ENCODE peak calls at places on chromosomes 6 and 20, in seven cellular contexts. I, G, D, F, U, V and A are unnamed samples. For H3K4me1, the result is how much of the 10 kb centered on the place peaks cover.

GRCh38 chr20:18585134-18585533 is 2.7 kb upstream of the DTD1 start:
- DNase-seq in I (no peak), G (peak), D (peak), F (peak), U (peak), V (peak), A (no peak)

GRCh38 chr6:138406443-138406842 is 2.4 kb downstream of the HEBP2 start:
- DNase-seq in I (no peak), G (peak), D (no peak), F (peak), U (no peak), V (no peak), A (no peak)

GRCh38 chr6:39092124-39092523 is 22.9 kb downstream of the SAYSD1 start:
- DNase-seq in I (peak), G (no peak), D (no peak), F (no peak), U (no peak), V (no peak), A (no peak)

GRCh38 chr20:35305682-35306556 is 13.7 kb upstream of the FAM83C start:
- DNase-seq in I (no peak), G (peak), D (peak), F (peak), U (peak), V (peak), A (no peak)

GRCh38 chr6:159252955-159253508 is 83.8 kb downstream of the FNDC1 start:
- DNase-seq in I (peak), G (peak), D (peak), F (peak), U (peak), V (peak), A (peak)

GRCh38 chr6:167898673-167899311 is 72.1 kb downstream of the AFDN start:
- DNase-seq in I (no peak), G (peak), D (no peak), F (peak), U (peak), V (peak), A (peak)

GRCh38 chr20:60877071-60877470 is 375.0 kb upstream of the CDH4 start:
- DNase-seq in I (no peak), G (no peak), D (no peak), F (no peak), U (no peak), V (no peak), A (no peak)

GRCh38 chr6:41025966-41026365 is 13.1 kb downstream of the UNC5CL start:
- DNase-seq in I (no peak), G (no peak), D (no peak), F (no peak), U (no peak), V (no peak), A (no peak)

GRCh38 chr6:84651583-84651982 is 112.8 kb downstream of the TBX18 start:
- DNase-seq in I (no peak), G (no peak), D (no peak), F (no peak), U (no peak), V (peak), A (no peak)

GRCh38 chr6:144215402-144215931 is 65.2 kb downstream of the STX11 start:
- DNase-seq in I (no peak), G (no peak), D (no peak), F (peak), U (peak), V (peak), A (no peak)

DNA sequence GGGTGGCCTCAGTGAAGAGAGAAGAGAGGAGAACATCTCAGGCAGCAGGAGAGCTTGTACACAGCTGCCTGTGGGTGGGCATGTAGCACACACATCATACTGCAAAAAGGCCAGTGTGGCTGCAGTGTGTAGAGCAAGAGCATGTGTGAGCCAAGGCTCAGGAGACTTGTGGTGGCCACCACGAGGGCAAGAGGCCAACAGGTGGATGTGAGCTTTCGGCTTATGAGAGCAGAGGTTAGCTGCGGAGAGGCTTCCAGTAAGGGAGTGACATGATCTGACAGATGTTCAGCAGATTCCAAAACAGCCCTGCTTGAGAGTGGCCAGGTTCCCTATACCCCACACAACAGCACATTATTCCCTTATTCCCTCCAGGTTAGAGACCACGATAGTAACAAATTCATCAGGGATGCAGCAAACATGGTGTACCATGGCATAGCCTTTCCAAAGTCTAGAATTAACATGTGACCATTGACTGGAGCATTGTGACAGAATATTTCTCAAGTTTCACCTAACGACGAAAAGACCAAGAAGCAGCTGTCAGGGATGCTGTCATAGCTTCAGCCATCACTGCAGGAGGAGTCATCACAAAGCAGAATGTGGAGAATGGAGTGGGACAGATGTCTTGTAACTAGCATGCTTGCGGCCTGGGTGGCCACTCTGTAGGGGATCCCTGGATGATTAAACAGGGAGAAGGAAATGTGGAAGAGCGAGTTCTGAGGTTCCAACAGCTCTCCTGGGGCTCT is 23.0 kb downstream of the HM13 start:
- DNase-seq in I (no peak), G (no peak), D (no peak), F (no peak), U (no peak), V (no peak), A (no peak)
- H3K4me2 ChIP-seq in I (no peak), G (no peak), D (no peak), F (no peak), U (no peak), V (no peak), A (no peak)

DNA sequence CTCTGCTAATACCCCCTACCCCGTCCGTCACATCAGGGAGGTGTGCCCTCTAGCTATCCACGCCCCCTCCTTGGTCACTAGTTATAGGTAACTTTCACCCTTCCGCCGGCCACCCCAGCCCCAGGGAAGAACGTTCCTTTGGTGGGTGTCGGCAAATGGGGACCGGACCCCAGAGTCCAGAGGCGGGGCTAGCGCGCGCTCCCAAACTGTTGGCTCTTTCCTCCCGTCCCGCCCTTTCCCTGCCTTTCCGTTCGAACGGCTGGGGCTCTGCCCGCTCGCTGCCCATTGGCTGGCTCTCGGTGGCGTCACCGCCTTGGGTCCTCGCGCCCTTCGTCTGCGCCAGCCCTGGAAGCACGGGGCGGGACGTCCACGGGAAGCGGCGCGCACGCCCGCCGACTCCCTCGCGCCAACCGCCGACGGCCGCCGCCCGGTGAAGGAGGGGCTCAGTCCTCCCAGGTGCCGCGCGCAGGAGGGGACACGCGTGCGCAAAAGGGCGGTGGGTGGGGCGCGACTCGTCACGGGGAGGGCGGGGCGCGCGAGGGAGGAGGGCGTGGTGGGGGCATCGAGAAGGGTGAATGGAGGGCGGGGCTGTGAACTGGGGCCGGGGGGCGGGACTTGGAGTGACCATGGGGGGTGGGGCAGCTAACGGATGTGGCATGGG is 634 bp upstream of the PHF1 start:
- DNase-seq in I (peak), G (peak), D (peak), F (peak), U (peak), V (peak), A (peak)
- H3K27ac ChIP-seq in I (peak), G (peak), D (peak), F (peak), U (peak), V (peak), A (peak)

GRCh38 chr20:63651942-63652191 is 1.4 kb downstream of the STMN3 start:
- DNase-seq in I (no peak), G (no peak), D (no peak), F (no peak), U (no peak), V (no peak), A (no peak)

GRCh38 chr20:63645218-63645617 is 8.0 kb downstream of the STMN3 start:
- DNase-seq in I (no peak), G (no peak), D (no peak), F (no peak), U (no peak), V (no peak), A (no peak)

GRCh38 chr20:63648895-63649589 is 4.2 kb downstream of the STMN3 start:
- DNase-seq in I (no peak), G (no peak), D (no peak), F (no peak), U (no peak), V (no peak), A (no peak)

GRCh38 chr20:63652192-63652980 is 838 bp downstream of the STMN3 start:
- DNase-seq in I (no peak), G (no peak), D (no peak), F (peak), U (peak), V (peak), A (no peak)

DNA sequence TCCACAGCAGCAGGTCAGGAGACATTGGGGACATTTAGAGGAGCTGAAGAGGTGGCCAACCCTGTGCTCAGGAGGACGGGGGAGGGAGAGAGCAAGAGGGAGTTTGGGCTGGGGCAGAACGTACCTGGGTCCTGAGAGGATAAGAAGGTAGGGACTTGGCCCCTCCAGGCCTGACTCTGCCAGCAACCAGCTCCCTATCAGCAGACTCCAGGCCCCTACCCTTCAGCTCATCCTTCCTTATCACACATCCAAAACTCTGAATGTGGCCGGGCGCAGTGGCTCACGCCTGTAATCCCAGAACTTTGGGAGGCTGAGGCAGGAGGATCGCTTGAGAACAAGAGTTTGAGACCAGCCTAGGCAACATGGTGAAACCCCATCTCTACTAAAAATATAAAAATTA is 5.0 kb downstream of the STMN3 start:
- DNase-seq in I (no peak), G (no peak), D (no peak), F (no peak), U (no peak), V (no peak), A (no peak)
- H3K4me1 ChIP-seq in I (under half), G (under half), D (under half), F (under half), U (under half), V (under half), A (under half)

GRCh38 chr6:97669191-97669651 is 386.2 kb upstream of the MMS22L start:
- DNase-seq in I (peak), G (no peak), D (no peak), F (peak), U (peak), V (peak), A (no peak)
- H3K4me2 ChIP-seq in I (peak), G (no peak), D (no peak), F (peak), U (peak), V (peak), A (no peak)

GRCh38 chr6:109059148-109059547 is 35.5 kb downstream of the SESN1 start:
- DNase-seq in I (no peak), G (peak), D (no peak), F (peak), U (no peak), V (peak), A (no peak)
- H3K27ac ChIP-seq in I (no peak), G (no peak), D (no peak), F (peak), U (no peak), V (no peak), A (no peak)

DNA sequence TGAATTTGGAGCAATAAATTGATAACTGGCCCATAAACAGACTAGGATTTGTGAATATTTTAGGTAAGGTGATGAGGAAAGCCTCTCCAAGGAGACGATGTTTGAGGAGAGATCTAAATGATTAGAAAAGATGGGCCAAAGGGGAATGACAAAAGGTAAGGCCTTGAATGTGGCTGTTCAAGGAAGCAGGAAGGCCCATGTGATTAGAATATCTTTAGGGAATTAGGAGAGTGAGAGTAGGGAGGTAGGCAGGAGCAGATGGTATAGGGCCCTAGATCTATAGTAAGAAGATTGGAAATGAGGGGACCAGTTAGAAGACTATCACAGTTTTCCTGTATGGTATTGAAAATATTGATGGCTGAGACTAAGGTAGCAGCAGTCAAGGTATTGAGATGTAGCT is 6.7 kb downstream of the HSF2 start:
- DNase-seq in I (no peak), G (no peak), D (no peak), F (no peak), U (no peak), V (no peak), A (no peak)
- H3K4me1 ChIP-seq in I (under half), G (under half), D (under half), F (under half), U (under half), V (under half), A (under half)

GRCh38 chr6:107635058-107635515 is 145.2 kb downstream of the SOBP start:
- DNase-seq in I (no peak), G (no peak), D (no peak), F (no peak), U (no peak), V (no peak), A (no peak)
- H3K4me2 ChIP-seq in I (peak), G (no peak), D (no peak), F (no peak), U (peak), V (no peak), A (no peak)